ENCODE peak calls at places on chromosomes 5 and 9, in six cellular contexts. J, N, R, B, U and C are unnamed samples.

GRCh38 chr9:134192951-134193731 is 28.8 kb upstream of the RNU6ATAC start:
- DNase-seq in B (no peak), R (no peak), U (no peak), J (no peak), N (peak; percentile 17), C (no peak)

GRCh38 chr5:75414241-75414640 is 77.2 kb downstream of the HMGCR start:
- DNase-seq in R (no peak), B (no peak), N (no peak), U (no peak), J (no peak), C (no peak)

GRCh38 chr5:115872447-115872846 is 30.7 kb downstream of the AP3S1 start:
- DNase-seq in B (no peak), J (no peak), N (no peak), R (no peak), U (no peak), C (no peak)

GRCh38 chr5:138929571-138929955 is 54.4 kb upstream of the LRRTM2 start:
- DNase-seq in R (no peak), B (no peak), N (no peak), U (no peak), J (no peak), C (no peak)

GRCh38 chr5:122121782-122122465 is 7.4 kb upstream of the ZNF474 start:
- DNase-seq in U (no peak), N (no peak), R (peak; percentile 57), J (no peak), B (no peak), C (peak; percentile 52)

GRCh38 chr9:115211413-115212204 is 93.7 kb upstream of the TNC start:
- DNase-seq in N (no peak), J (no peak), B (peak; percentile 91), U (no peak), R (peak; percentile 62), C (no peak)

GRCh38 chr5:170273968-170274710 is 23.4 kb downstream of the LCP2 start:
- DNase-seq in R (no peak), J (peak; percentile 55), B (peak; percentile 30), U (peak; percentile 58), N (peak; percentile 42), C (peak; percentile 25)

GRCh38 chr9:134548185-134548584 is 93.4 kb upstream of the COL5A1 start:
- DNase-seq in U (no peak), R (no peak), J (no peak), B (no peak), N (no peak), C (no peak)

GRCh38 chr5:147431586-147431985 is 78.3 kb downstream of the DPYSL3 start:
- DNase-seq in N (no peak), R (no peak), U (no peak), J (no peak), B (no peak), C (no peak)

GRCh38 chr9:134360897-134361296 is 34.6 kb downstream of the RXRA start:
- DNase-seq in R (no peak), U (no peak), N (peak; percentile 92), J (no peak), B (no peak), C (peak; percentile 24)

GRCh38 chr9:114501786-114502682 is 3.2 kb downstream of the WHRN start:
- DNase-seq in N (no peak), U (peak; percentile 66), R (peak; percentile 81), B (peak; percentile 43), J (peak; percentile 83), C (peak; percentile 64)

GRCh38 chr5:141772281-141772680 is 90.3 kb upstream of the ARAP3 start:
- DNase-seq in R (peak; percentile 45), J (no peak), U (no peak), N (no peak), B (no peak), C (no peak)

GRCh38 chr9:68704804-68705635 is at the start of gene PIP5K1B:
- DNase-seq in R (peak; percentile 29), U (peak; percentile 89), B (peak; percentile 91), J (peak; percentile 90), N (peak; percentile 47), C (peak; percentile 56)

DNA sequence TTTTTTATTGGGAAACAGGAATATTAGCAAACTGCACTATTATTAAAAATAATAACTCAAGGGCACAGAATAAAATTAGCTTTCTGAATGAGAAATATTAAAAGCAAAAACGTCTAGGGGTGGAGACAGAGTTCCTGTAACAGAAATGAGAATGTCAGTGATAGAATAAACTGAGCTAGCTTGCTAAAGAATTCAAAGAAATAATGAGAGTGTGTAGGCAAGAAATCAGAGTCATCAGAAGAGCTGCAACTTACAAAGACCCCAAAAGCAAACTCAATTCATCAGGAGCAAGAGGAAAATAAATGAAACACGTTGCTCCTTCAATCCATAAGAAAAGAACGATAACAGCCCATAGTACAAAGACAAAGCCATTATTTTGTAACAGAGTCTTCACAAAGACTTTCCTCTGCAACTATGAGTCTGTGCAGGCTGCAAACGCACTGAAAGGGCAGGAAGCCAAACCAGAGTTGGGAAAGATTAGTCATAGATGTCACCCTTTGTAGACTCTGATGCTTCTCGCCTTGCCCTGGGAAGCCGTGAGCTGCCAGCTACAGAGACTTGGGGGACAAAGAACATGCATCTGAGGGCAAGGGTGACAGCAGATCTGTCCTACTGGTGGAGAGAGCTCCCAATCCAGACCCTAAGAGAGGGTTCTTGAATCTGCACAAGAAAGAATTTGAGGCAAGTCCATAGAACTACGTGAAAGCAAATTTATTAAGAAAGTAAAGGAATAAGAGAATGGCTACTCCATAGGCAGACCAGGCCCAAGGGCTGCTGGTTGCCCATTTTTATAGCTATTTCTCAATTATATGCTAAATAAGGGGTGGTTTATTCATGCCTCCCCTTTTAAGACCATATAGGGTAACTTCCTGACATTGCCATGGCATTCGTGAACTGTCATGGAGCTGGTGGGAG is 40.8 kb downstream of the SHC3 start:
- DNase-seq in R (peak; percentile 95), B (no peak), J (no peak), N (no peak), U (peak; percentile 44), C (peak; percentile 90)
- H3K4me2 ChIP-seq in R (peak overlapping the region; percentile 64), B (no peak overlapping the region), J (no peak overlapping the region), N (peak overlapping the region; percentile 66), U (no peak overlapping the region), C (peak overlapping the region; percentile 67)

GRCh38 chr5:174045470-174046025 is at the start of gene NSG2:
- DNase-seq in B (peak; percentile 96), N (peak; percentile 85), J (peak; percentile 98), R (peak; percentile 75), U (peak; percentile 97), C (peak; percentile 95)
- TF ChIP-seq CTCF in B (peak; percentile 97), N (peak; percentile 89), J (peak; percentile 89), R (peak; percentile 44), U (peak; percentile 98), C (peak; percentile 97)

GRCh38 chr9:14993061-14993800 is 83.0 kb upstream of the FREM1 start:
- DNase-seq in U (peak; percentile 95), N (peak; percentile 93), R (peak; percentile 54), B (no peak), J (peak; percentile 95), C (no peak)

GRCh38 chr9:14992025-14992424 is 81.8 kb upstream of the FREM1 start:
- DNase-seq in B (no peak), J (no peak), R (no peak), N (no peak), U (no peak), C (no peak)

GRCh38 chr9:14993891-14994554 is 83.8 kb upstream of the FREM1 start:
- DNase-seq in R (no peak), U (no peak), J (no peak), N (no peak), B (no peak), C (no peak)

GRCh38 chr9:14994738-14995137 is 84.5 kb upstream of the FREM1 start:
- DNase-seq in R (no peak), U (no peak), J (no peak), B (no peak), N (no peak), C (no peak)

GRCh38 chr9:14992516-14992915 is 82.3 kb upstream of the FREM1 start:
- DNase-seq in U (no peak), B (no peak), J (no peak), R (no peak), N (peak; percentile 22), C (no peak)
- H3K4me2 ChIP-seq in U (peak overlapping the region; percentile 87), B (no peak overlapping the region), J (peak overlapping the region; percentile 67), R (peak overlapping the region; percentile 72), N (peak overlapping the region; percentile 68), C (no peak overlapping the region)

GRCh38 chr5:180799194-180799593 is 3.4 kb downstream of the MGAT1 start:
- DNase-seq in R (no peak), N (no peak), B (no peak), U (peak; percentile 69), J (peak; percentile 55), C (peak; percentile 49)
- TF ChIP-seq CTCF in R (peak; percentile 13), N (peak; percentile 34), B (peak; percentile 46), U (peak; percentile 42), J (peak; percentile 63), C (peak; percentile 65)

GRCh38 chr5:61290815-61291214 is 41.2 kb upstream of the ZSWIM6 start:
- DNase-seq in J (no peak), R (no peak), U (no peak), N (no peak), B (no peak), C (peak; percentile 45)

GRCh38 chr5:61293051-61293450 is 39.0 kb upstream of the ZSWIM6 start:
- DNase-seq in J (no peak), R (no peak), U (no peak), B (no peak), N (no peak), C (peak; percentile 41)

GRCh38 chr5:61292130-61292672 is 39.9 kb upstream of the ZSWIM6 start:
- DNase-seq in U (no peak), R (no peak), J (no peak), N (no peak), B (no peak), C (no peak)

GRCh38 chr5:61295365-61295764 is 36.7 kb upstream of the ZSWIM6 start:
- DNase-seq in N (no peak), R (no peak), J (no peak), U (no peak), B (no peak), C (no peak)

DNA sequence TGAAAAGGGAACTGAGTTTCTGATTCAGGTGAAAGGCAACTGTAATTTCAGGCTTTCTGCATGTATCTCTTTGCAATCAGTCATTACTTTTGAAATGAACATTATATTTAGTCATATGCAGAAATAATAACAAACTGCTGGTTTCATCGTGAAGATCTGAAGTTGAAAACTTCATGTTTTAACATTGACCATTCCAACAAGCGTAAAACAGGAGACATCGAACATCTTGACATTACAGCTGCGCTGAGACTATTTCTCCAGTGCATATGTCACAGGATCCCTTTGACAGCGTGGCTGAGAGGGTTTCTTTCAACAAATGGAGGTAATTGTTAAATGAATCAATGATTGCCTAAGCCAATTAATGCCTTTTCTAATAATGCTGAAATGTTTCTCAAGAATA is 38.2 kb upstream of the ZSWIM6 start:
- DNase-seq in N (no peak), R (no peak), U (no peak), J (no peak), B (no peak), C (no peak)
- H3K4me2 ChIP-seq in N (no peak overlapping the region), R (no peak overlapping the region), U (no peak overlapping the region), J (no peak overlapping the region), B (no peak overlapping the region), C (no peak overlapping the region)

DNA sequence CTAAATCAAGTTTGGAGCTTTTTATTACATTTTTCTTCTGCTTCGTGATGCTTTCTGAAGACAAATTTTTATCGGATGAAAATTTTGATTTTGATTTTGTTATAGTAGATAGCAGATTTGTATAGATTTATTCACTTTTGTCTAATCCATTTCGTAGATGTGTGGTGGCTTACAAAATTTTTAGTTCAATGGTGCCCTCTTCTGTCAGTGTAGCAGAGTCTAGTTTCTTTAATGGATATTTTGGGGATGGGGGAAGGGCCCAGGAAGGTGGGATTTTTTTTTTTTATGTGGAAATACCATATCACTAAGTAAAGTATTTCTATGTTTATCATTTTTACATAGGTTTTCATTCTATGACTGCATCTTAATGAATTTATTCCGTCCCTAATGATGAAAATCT is 259.9 kb upstream of the TARS1 start:
- DNase-seq in R (peak; percentile 70), U (no peak), B (no peak), J (peak; percentile 26), N (no peak), C (peak; percentile 66)
- TF ChIP-seq CTCF in R (peak; percentile 80), U (peak; percentile 55), B (no peak), J (peak; percentile 61), N (peak; percentile 70), C (peak; percentile 84)